ENCODE peak calls at places on chromosome 15, in nine cellular contexts. D, S, E, W, C, O, G, T and V are unnamed samples.

GRCh38 chr15:27057904-27058645 is 87.1 kb downstream of the GABRG3 start:
- DNase-seq in D (no peak), O (no peak), T (no peak), G (no peak), E (no peak), C (no peak), S (no peak), W (no peak), V (no peak)

GRCh38 chr15:67070150-67070549 is 4.7 kb downstream of the SMAD3 start:
- DNase-seq in W (no peak), S (no peak), D (no peak), G (no peak), T (no peak), O (no peak), E (no peak), C (no peak), V (no peak)

GRCh38 chr15:52651868-52652267 is 27.3 kb downstream of the ATOSA start:
- DNase-seq in T (no peak), O (no peak), S (peak; percentile 50), C (peak; percentile 85), W (peak; percentile 90), G (peak; percentile 73), E (peak; percentile 79), D (peak; percentile 55), V (peak; percentile 11)

GRCh38 chr15:66294932-66295235 is 1.5 kb downstream of the DIS3L start:
- DNase-seq in S (no peak), W (peak; percentile 54), E (no peak), G (no peak), O (no peak), T (no peak), D (no peak), C (peak; percentile 45), V (no peak)

GRCh38 chr15:50127255-50127777 is 8.3 kb upstream of the ATP8B4 start:
- DNase-seq in G (no peak), T (no peak), S (no peak), C (no peak), D (no peak), O (no peak), W (no peak), E (no peak), V (no peak)

GRCh38 chr15:51195459-51195858 is 100.8 kb upstream of the TNFAIP8L3 start:
- DNase-seq in W (no peak), D (no peak), T (no peak), O (no peak), G (no peak), C (no peak), E (no peak), S (no peak), V (no peak)

GRCh38 chr15:66703540-66703941 is 1.5 kb downstream of the SMAD6 start:
- DNase-seq in O (no peak), G (peak; percentile 64), T (no peak), E (no peak), W (peak; percentile 58), D (peak; percentile 51), S (peak; percentile 49), C (peak; percentile 35), V (no peak)

GRCh38 chr15:39581501-39582285 is 814 bp downstream of the THBS1 start:
- DNase-seq in W (peak; percentile 74), G (peak; percentile 42), C (peak; percentile 52), S (no peak), O (no peak), E (peak; percentile 44), D (no peak), T (no peak), V (no peak)

GRCh38 chr15:74421302-74422245 is 12.2 kb downstream of the SEMA7A start:
- DNase-seq in C (no peak), O (no peak), T (no peak), D (no peak), G (no peak), E (no peak), S (no peak), W (no peak), V (no peak)

GRCh38 chr15:61382927-61383326 is 153.8 kb upstream of the RORA start:
- DNase-seq in S (no peak), D (no peak), W (peak; percentile 1), C (no peak), T (no peak), G (no peak), O (no peak), E (no peak), V (no peak)

GRCh38 chr15:75431682-75432081 is 19.8 kb downstream of the SIN3A start:
- DNase-seq in S (no peak), W (peak; percentile 8), E (no peak), T (no peak), O (no peak), G (no peak), D (no peak), C (no peak), V (no peak)

GRCh38 chr15:29139540-29140459 is 129.8 kb downstream of the NSMCE3 start:
- DNase-seq in O (no peak), E (no peak), S (peak; percentile 61), G (peak; percentile 80), D (peak; percentile 75), T (no peak), W (peak; percentile 54), C (peak; percentile 53), V (peak; percentile 13)

GRCh38 chr15:39075311-39075710 is 505.6 kb upstream of the THBS1 start:
- DNase-seq in E (no peak), G (no peak), T (no peak), W (peak; percentile 81), C (no peak), D (no peak), S (no peak), O (no peak), V (no peak)

GRCh38 chr15:55247276-55247675 is 42.3 kb downstream of the RAB27A start:
- DNase-seq in T (no peak), D (no peak), S (no peak), E (no peak), W (no peak), C (no peak), O (no peak), G (no peak), V (no peak)

GRCh38 chr15:99447497-99448371 is 118.0 kb upstream of the MEF2A start:
- DNase-seq in T (no peak), W (no peak), G (peak; percentile 21), D (peak; percentile 55), S (no peak), O (no peak), C (no peak), E (peak; percentile 3), V (no peak)

GRCh38 chr15:48510976-48511375 is 134.5 kb downstream of the FBN1 start:
- DNase-seq in D (no peak), W (no peak), G (no peak), O (no peak), E (no peak), S (no peak), C (no peak), T (no peak), V (no peak)

GRCh38 chr15:68783226-68784054 is 37.3 kb downstream of the ANP32A start:
- DNase-seq in O (no peak), E (no peak), S (peak; percentile 78), G (peak; percentile 72), C (peak; percentile 36), W (peak; percentile 30), D (peak; percentile 75), T (no peak), V (no peak)

GRCh38 chr15:62262305-62262941 is 97.3 kb upstream of the C2CD4B start:
- DNase-seq in E (no peak), C (no peak), O (no peak), T (no peak), W (no peak), D (no peak), S (no peak), G (no peak), V (no peak)

GRCh38 chr15:77818484-77819270 is 186.0 kb upstream of the LINGO1 start:
- DNase-seq in O (no peak), G (peak; percentile 85), T (no peak), C (no peak), E (no peak), S (no peak), D (no peak), W (no peak), V (no peak)

GRCh38 chr15:101827257-101827656 is 15.3 kb downstream of the OR4F15 start:
- DNase-seq in G (no peak), D (no peak), C (no peak), O (no peak), S (no peak), W (peak; percentile 85), T (no peak), E (no peak), V (no peak)

GRCh38 chr15:44713006-44713966 is 2.0 kb downstream of the B2M start:
- DNase-seq in G (no peak), D (no peak), C (peak; percentile 57), W (peak; percentile 62), T (no peak), E (no peak), S (no peak), O (no peak), V (no peak)

GRCh38 chr15:100108346-100108745 is 233.4 kb downstream of the ADAMTS17 start:
- DNase-seq in G (no peak), E (no peak), D (no peak), C (no peak), O (no peak), W (no peak), T (peak; percentile 31), S (no peak), V (no peak)

GRCh38 chr15:68214838-68215234 is 9.7 kb upstream of the CALML4 start:
- DNase-seq in G (peak; percentile 3), T (no peak), O (no peak), C (no peak), W (no peak), D (no peak), S (no peak), E (no peak), V (no peak)

GRCh38 chr15:70509282-70510272 is 253.8 kb downstream of the UACA start:
- DNase-seq in D (no peak), S (no peak), T (no peak), C (no peak), G (no peak), E (no peak), O (no peak), W (no peak), V (no peak)

GRCh38 chr15:51503003-51503402 is 119.6 kb downstream of the DMXL2 start:
- DNase-seq in T (no peak), G (no peak), S (no peak), W (no peak), E (no peak), D (no peak), O (no peak), C (no peak), V (no peak)

GRCh38 chr15:39628131-39628482 is 47.2 kb downstream of the THBS1 start:
- DNase-seq in S (no peak), W (no peak), G (no peak), C (no peak), E (peak; percentile 48), D (no peak), T (no peak), O (no peak), V (no peak)

GRCh38 chr15:73338058-73338457 is 30.7 kb downstream of the HCN4 start:
- DNase-seq in G (no peak), D (no peak), C (no peak), T (no peak), W (no peak), E (no peak), S (no peak), O (no peak), V (no peak)

GRCh38 chr15:41914406-41914805 is 20.6 kb upstream of the SPTBN5 start:
- DNase-seq in E (peak; percentile 60), C (no peak), W (no peak), G (no peak), D (no peak), O (no peak), S (no peak), T (no peak), V (no peak)

GRCh38 chr15:100093211-100094126 is 248.3 kb downstream of the ADAMTS17 start:
- DNase-seq in W (no peak), E (no peak), D (no peak), C (no peak), S (no peak), G (no peak), T (no peak), O (no peak), V (no peak)

GRCh38 chr15:64045774-64046346 is 425 bp downstream of the DAPK2 start:
- DNase-seq in T (no peak), W (peak; percentile 23), S (no peak), C (peak; percentile 1), D (no peak), G (peak; percentile 45), O (no peak), E (peak; percentile 32), V (no peak)